ENCODE peak calls at places on chromosomes 5 and 9, in seven cellular contexts. One of them, this sample, is unnamed.

GRCh38 chr9:127937383-127938297 is at the start of gene DPM2:
- DNase-seq in psoas muscle: peak
- DNase-seq in IMR-90: peak
- DNase-seq in choroid plexus epithelial cell: peak
- DNase-seq in GM23248: peak
- DNase-seq in hepatocyte: peak
- DNase-seq in right cardiac atrium: peak
- DNase-seq in this sample: peak

GRCh38 chr9:117114768-117115167 is 300.1 kb downstream of the ASTN2 start:
- DNase-seq in psoas muscle: no peak
- DNase-seq in IMR-90: no peak
- DNase-seq in choroid plexus epithelial cell: no peak
- DNase-seq in GM23248: no peak
- DNase-seq in hepatocyte: no peak
- DNase-seq in right cardiac atrium: no peak
- DNase-seq in this sample: no peak

GRCh38 chr5:177382423-177383029 is 1.7 kb upstream of the SLC34A1 start:
- DNase-seq in psoas muscle: no peak
- DNase-seq in IMR-90: peak
- DNase-seq in choroid plexus epithelial cell: peak
- DNase-seq in GM23248: peak
- DNase-seq in hepatocyte: peak
- DNase-seq in right cardiac atrium: peak
- DNase-seq in this sample: peak

GRCh38 chr5:6708814-6709213 is 4.4 kb upstream of the TENT4A start:
- DNase-seq in psoas muscle: peak
- DNase-seq in IMR-90: no peak
- DNase-seq in choroid plexus epithelial cell: no peak
- DNase-seq in GM23248: no peak
- DNase-seq in hepatocyte: no peak
- DNase-seq in right cardiac atrium: no peak
- DNase-seq in this sample: no peak

GRCh38 chr9:93697352-93698139 is 121.2 kb downstream of the PHF2 start:
- DNase-seq in psoas muscle: no peak
- DNase-seq in IMR-90: no peak
- DNase-seq in choroid plexus epithelial cell: no peak
- DNase-seq in GM23248: no peak
- DNase-seq in hepatocyte: no peak
- DNase-seq in right cardiac atrium: no peak
- DNase-seq in this sample: no peak

GRCh38 chr5:74624501-74624900 is 16.0 kb downstream of the ENC1 start:
- DNase-seq in psoas muscle: no peak
- DNase-seq in IMR-90: no peak
- DNase-seq in choroid plexus epithelial cell: peak
- DNase-seq in GM23248: no peak
- DNase-seq in hepatocyte: no peak
- DNase-seq in right cardiac atrium: no peak
- DNase-seq in this sample: no peak

GRCh38 chr5:72082048-72082447 is 25.2 kb upstream of the MAP1B start:
- DNase-seq in psoas muscle: no peak
- DNase-seq in IMR-90: no peak
- DNase-seq in choroid plexus epithelial cell: no peak
- DNase-seq in GM23248: no peak
- DNase-seq in hepatocyte: no peak
- DNase-seq in right cardiac atrium: no peak
- DNase-seq in this sample: no peak

GRCh38 chr5:173969167-173970049 is 19.6 kb upstream of the C5orf47 start:
- DNase-seq in psoas muscle: peak
- DNase-seq in IMR-90: peak
- DNase-seq in choroid plexus epithelial cell: peak
- DNase-seq in GM23248: peak
- DNase-seq in hepatocyte: peak
- DNase-seq in right cardiac atrium: peak
- DNase-seq in this sample: peak

GRCh38 chr5:96934291-96934694 is 1.6 kb upstream of the LNPEP start:
- DNase-seq in psoas muscle: no peak
- DNase-seq in IMR-90: peak
- DNase-seq in choroid plexus epithelial cell: no peak
- DNase-seq in GM23248: peak
- DNase-seq in hepatocyte: peak
- DNase-seq in right cardiac atrium: no peak
- DNase-seq in this sample: peak

GRCh38 chr5:54821445-54822330 is 163.7 kb downstream of the ESM1 start:
- DNase-seq in psoas muscle: no peak
- DNase-seq in IMR-90: peak
- DNase-seq in choroid plexus epithelial cell: no peak
- DNase-seq in GM23248: no peak
- DNase-seq in hepatocyte: no peak
- DNase-seq in right cardiac atrium: no peak
- DNase-seq in this sample: peak

GRCh38 chr9:95409650-95410426 is 92.3 kb upstream of the FANCC start:
- DNase-seq in psoas muscle: no peak
- DNase-seq in IMR-90: peak
- DNase-seq in choroid plexus epithelial cell: peak
- DNase-seq in GM23248: peak
- DNase-seq in hepatocyte: peak
- DNase-seq in right cardiac atrium: no peak
- DNase-seq in this sample: peak

GRCh38 chr5:148855249-148856008 is 29.0 kb downstream of the ADRB2 start:
- DNase-seq in psoas muscle: no peak
- DNase-seq in IMR-90: no peak
- DNase-seq in choroid plexus epithelial cell: peak
- DNase-seq in GM23248: no peak
- DNase-seq in hepatocyte: no peak
- DNase-seq in right cardiac atrium: no peak
- DNase-seq in this sample: peak

GRCh38 chr9:137186385-137186784 is 2.0 kb downstream of the ANAPC2 start:
- DNase-seq in psoas muscle: no peak
- DNase-seq in IMR-90: no peak
- DNase-seq in choroid plexus epithelial cell: no peak
- DNase-seq in GM23248: no peak
- DNase-seq in hepatocyte: no peak
- DNase-seq in right cardiac atrium: no peak
- DNase-seq in this sample: no peak

GRCh38 chr9:137187386-137187785 is 974 bp downstream of the ANAPC2 start:
- DNase-seq in psoas muscle: no peak
- DNase-seq in IMR-90: no peak
- DNase-seq in choroid plexus epithelial cell: no peak
- DNase-seq in GM23248: no peak
- DNase-seq in hepatocyte: no peak
- DNase-seq in right cardiac atrium: no peak
- DNase-seq in this sample: no peak

GRCh38 chr9:137184881-137185660 is 3.3 kb downstream of the ANAPC2 start:
- DNase-seq in psoas muscle: no peak
- DNase-seq in IMR-90: no peak
- DNase-seq in choroid plexus epithelial cell: no peak
- DNase-seq in GM23248: no peak
- DNase-seq in hepatocyte: no peak
- DNase-seq in right cardiac atrium: no peak
- DNase-seq in this sample: no peak

GRCh38 chr9:137183980-137184595 is 4.3 kb downstream of the ANAPC2 start:
- DNase-seq in psoas muscle: no peak
- DNase-seq in IMR-90: no peak
- DNase-seq in choroid plexus epithelial cell: no peak
- DNase-seq in GM23248: no peak
- DNase-seq in hepatocyte: no peak
- DNase-seq in right cardiac atrium: no peak
- DNase-seq in this sample: no peak

DNA sequence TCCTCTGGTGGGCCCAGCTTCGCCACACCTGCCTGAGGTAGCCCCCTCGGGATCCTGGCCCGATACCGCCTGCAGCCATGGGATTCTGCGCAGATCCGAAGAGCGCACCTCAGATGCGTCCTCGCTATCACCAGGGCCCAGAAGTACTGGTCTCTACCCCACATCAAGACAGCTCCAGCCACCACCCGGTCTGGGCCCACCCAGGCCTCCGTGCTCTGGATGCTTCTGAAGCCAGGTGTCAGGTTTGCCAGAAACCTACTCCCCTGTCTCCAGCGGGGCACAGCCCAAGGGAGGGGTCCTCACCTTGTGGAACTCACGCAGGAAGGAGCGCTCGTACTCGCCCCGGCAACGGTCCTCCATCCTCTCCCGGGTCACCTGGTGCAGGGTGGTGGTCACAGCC is 2.4 kb downstream of the ANAPC2 start:
- DNase-seq in psoas muscle: no peak
- DNase-seq in IMR-90: no peak
- DNase-seq in choroid plexus epithelial cell: no peak
- DNase-seq in GM23248: no peak
- DNase-seq in hepatocyte: no peak
- DNase-seq in right cardiac atrium: no peak
- DNase-seq in this sample: no peak
- H3K4me3 ChIP-seq in psoas muscle: peak
- H3K4me3 ChIP-seq in IMR-90: no peak
- H3K4me3 ChIP-seq in choroid plexus epithelial cell: no peak
- H3K4me3 ChIP-seq in GM23248: no peak
- H3K4me3 ChIP-seq in hepatocyte: no peak
- H3K4me3 ChIP-seq in right cardiac atrium: no peak
- H3K4me3 ChIP-seq in this sample: no peak

GRCh38 chr9:132409828-132410528 is at the start of gene CFAP77:
- DNase-seq in psoas muscle: peak
- DNase-seq in IMR-90: peak
- DNase-seq in choroid plexus epithelial cell: peak
- DNase-seq in GM23248: peak
- DNase-seq in hepatocyte: peak
- DNase-seq in right cardiac atrium: peak
- DNase-seq in this sample: peak
- H3K4me3 ChIP-seq in psoas muscle: peak
- H3K4me3 ChIP-seq in IMR-90: peak
- H3K4me3 ChIP-seq in choroid plexus epithelial cell: peak
- H3K4me3 ChIP-seq in GM23248: peak
- H3K4me3 ChIP-seq in hepatocyte: peak
- H3K4me3 ChIP-seq in right cardiac atrium: peak
- H3K4me3 ChIP-seq in this sample: peak

GRCh38 chr9:19460258-19460657 is 51.4 kb downstream of the ACER2 start:
- DNase-seq in psoas muscle: no peak
- DNase-seq in IMR-90: no peak
- DNase-seq in choroid plexus epithelial cell: no peak
- DNase-seq in GM23248: no peak
- DNase-seq in hepatocyte: no peak
- DNase-seq in right cardiac atrium: no peak
- DNase-seq in this sample: no peak

GRCh38 chr9:19461135-19461534 is 52.3 kb downstream of the ACER2 start:
- DNase-seq in psoas muscle: no peak
- DNase-seq in IMR-90: no peak
- DNase-seq in choroid plexus epithelial cell: no peak
- DNase-seq in GM23248: no peak
- DNase-seq in hepatocyte: no peak
- DNase-seq in right cardiac atrium: no peak
- DNase-seq in this sample: no peak

GRCh38 chr9:19456996-19457693 is 48.3 kb downstream of the ACER2 start:
- DNase-seq in psoas muscle: peak
- DNase-seq in IMR-90: peak
- DNase-seq in choroid plexus epithelial cell: peak
- DNase-seq in GM23248: peak
- DNase-seq in hepatocyte: peak
- DNase-seq in right cardiac atrium: peak
- DNase-seq in this sample: peak

GRCh38 chr9:19457694-19458009 is 48.8 kb downstream of the ACER2 start:
- DNase-seq in psoas muscle: no peak
- DNase-seq in IMR-90: no peak
- DNase-seq in choroid plexus epithelial cell: no peak
- DNase-seq in GM23248: no peak
- DNase-seq in hepatocyte: no peak
- DNase-seq in right cardiac atrium: no peak
- DNase-seq in this sample: no peak
- H3K4me3 ChIP-seq in psoas muscle: peak
- H3K4me3 ChIP-seq in IMR-90: peak
- H3K4me3 ChIP-seq in choroid plexus epithelial cell: peak
- H3K4me3 ChIP-seq in GM23248: peak
- H3K4me3 ChIP-seq in hepatocyte: no peak
- H3K4me3 ChIP-seq in right cardiac atrium: peak
- H3K4me3 ChIP-seq in this sample: peak

DNA sequence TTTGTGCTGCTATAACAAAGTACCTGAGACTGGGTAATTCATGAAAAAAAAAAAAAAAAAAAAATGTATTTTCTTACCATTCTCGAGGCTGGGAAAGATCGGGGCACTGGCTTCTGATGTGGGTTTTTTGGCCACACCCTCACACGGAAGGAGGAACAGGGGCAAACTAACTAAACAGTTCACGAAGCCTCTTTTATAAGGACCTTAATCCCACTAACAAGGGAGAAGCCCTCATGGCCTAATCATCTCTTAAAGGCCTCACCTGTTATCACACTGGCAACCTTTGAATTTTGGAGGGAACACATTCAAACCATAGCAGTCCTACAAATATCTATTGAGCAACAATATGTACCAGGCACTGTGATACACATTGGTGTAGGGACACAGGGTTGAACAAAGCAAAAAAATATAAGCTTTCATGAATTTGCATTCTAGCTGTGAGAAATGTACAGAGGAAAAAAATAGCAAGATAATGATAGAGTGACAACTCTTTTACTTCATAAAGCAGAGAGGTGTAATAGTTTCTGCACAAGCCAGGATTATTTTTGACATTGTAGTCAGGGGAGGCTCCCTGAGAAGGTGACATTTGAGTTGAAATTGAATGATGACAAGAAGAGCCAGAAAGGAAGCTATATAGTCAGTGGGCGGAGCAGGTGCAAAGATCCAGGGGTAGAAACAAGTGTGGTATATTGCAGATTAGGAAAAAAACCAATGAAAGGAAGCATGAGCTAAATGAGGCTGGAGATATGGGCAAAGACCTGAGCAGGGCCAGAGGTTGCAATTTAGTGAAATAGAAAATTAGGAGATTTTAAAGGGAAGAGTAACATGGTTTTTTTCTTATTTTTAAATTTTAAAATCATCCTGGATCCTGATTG is 68.1 kb upstream of the GRAMD2B start:
- DNase-seq in psoas muscle: no peak
- DNase-seq in IMR-90: no peak
- DNase-seq in choroid plexus epithelial cell: peak
- DNase-seq in GM23248: no peak
- DNase-seq in hepatocyte: no peak
- DNase-seq in right cardiac atrium: no peak
- DNase-seq in this sample: no peak
- H3K4me3 ChIP-seq in psoas muscle: no peak
- H3K4me3 ChIP-seq in IMR-90: no peak
- H3K4me3 ChIP-seq in choroid plexus epithelial cell: no peak
- H3K4me3 ChIP-seq in GM23248: peak
- H3K4me3 ChIP-seq in hepatocyte: no peak
- H3K4me3 ChIP-seq in right cardiac atrium: no peak
- H3K4me3 ChIP-seq in this sample: no peak

GRCh38 chr5:132009706-132010405 is 1.6 kb downstream of the ACSL6 start:
- DNase-seq in psoas muscle: no peak
- DNase-seq in IMR-90: no peak
- DNase-seq in choroid plexus epithelial cell: no peak
- DNase-seq in GM23248: no peak
- DNase-seq in hepatocyte: no peak
- DNase-seq in right cardiac atrium: no peak
- DNase-seq in this sample: no peak
- H3K4me3 ChIP-seq in psoas muscle: no peak
- H3K4me3 ChIP-seq in IMR-90: no peak
- H3K4me3 ChIP-seq in choroid plexus epithelial cell: no peak
- H3K4me3 ChIP-seq in GM23248: no peak
- H3K4me3 ChIP-seq in hepatocyte: no peak
- H3K4me3 ChIP-seq in right cardiac atrium: no peak
- H3K4me3 ChIP-seq in this sample: no peak

GRCh38 chr9:2679011-2679410 is 38.3 kb upstream of the KCNV2 start:
- DNase-seq in psoas muscle: no peak
- DNase-seq in IMR-90: no peak
- DNase-seq in choroid plexus epithelial cell: no peak
- DNase-seq in GM23248: peak
- DNase-seq in hepatocyte: no peak
- DNase-seq in right cardiac atrium: no peak
- DNase-seq in this sample: no peak
- H3K4me3 ChIP-seq in psoas muscle: no peak
- H3K4me3 ChIP-seq in IMR-90: no peak
- H3K4me3 ChIP-seq in choroid plexus epithelial cell: no peak
- H3K4me3 ChIP-seq in GM23248: no peak
- H3K4me3 ChIP-seq in hepatocyte: no peak
- H3K4me3 ChIP-seq in right cardiac atrium: no peak
- H3K4me3 ChIP-seq in this sample: no peak

GRCh38 chr9:19926774-19927173 is 137.9 kb upstream of the SLC24A2 start:
- DNase-seq in psoas muscle: no peak
- DNase-seq in IMR-90: no peak
- DNase-seq in choroid plexus epithelial cell: no peak
- DNase-seq in GM23248: no peak
- DNase-seq in hepatocyte: no peak
- DNase-seq in right cardiac atrium: peak
- DNase-seq in this sample: no peak
- H3K4me3 ChIP-seq in psoas muscle: no peak
- H3K4me3 ChIP-seq in IMR-90: no peak
- H3K4me3 ChIP-seq in choroid plexus epithelial cell: no peak
- H3K4me3 ChIP-seq in GM23248: no peak
- H3K4me3 ChIP-seq in hepatocyte: no peak
- H3K4me3 ChIP-seq in right cardiac atrium: no peak
- H3K4me3 ChIP-seq in this sample: no peak